ENCODE peak calls at places on chromosomes 2 and 18, in eight cellular contexts. One of them, this sample, is unnamed. For H3K4me1, the result is how much of the 10 kb centered on the place peaks cover.

GRCh38 chr2:3207091-3207491 is 170.5 kb downstream of the EIPR1 start:
- DNase-seq in upper lobe of left lung: no peak
- DNase-seq in tibial nerve: no peak
- DNase-seq in testis: no peak
- DNase-seq in naive thymus-derived CD4-positive, alpha-beta T cell: no peak
- DNase-seq in ovary: no peak
- DNase-seq in mesendoderm: no peak
- DNase-seq in adrenal gland: no peak
- DNase-seq in this sample: no peak

GRCh38 chr18:65906621-65907034 is 155.8 kb downstream of the CDH7 start:
- DNase-seq in adrenal gland: no peak
- DNase-seq in upper lobe of left lung: no peak
- DNase-seq in ovary: no peak
- DNase-seq in naive thymus-derived CD4-positive, alpha-beta T cell: no peak
- DNase-seq in testis: no peak
- DNase-seq in tibial nerve: no peak
- DNase-seq in mesendoderm: peak
- DNase-seq in this sample: no peak

GRCh38 chr18:36046898-36047297 is 20.5 kb downstream of the RPRD1A start:
- DNase-seq in mesendoderm: no peak
- DNase-seq in ovary: no peak
- DNase-seq in tibial nerve: no peak
- DNase-seq in testis: no peak
- DNase-seq in upper lobe of left lung: no peak
- DNase-seq in naive thymus-derived CD4-positive, alpha-beta T cell: no peak
- DNase-seq in adrenal gland: no peak
- DNase-seq in this sample: no peak

GRCh38 chr2:25684577-25684976 is 11.2 kb upstream of the DTNB start:
- DNase-seq in ovary: no peak
- DNase-seq in naive thymus-derived CD4-positive, alpha-beta T cell: no peak
- DNase-seq in tibial nerve: no peak
- DNase-seq in testis: no peak
- DNase-seq in mesendoderm: no peak
- DNase-seq in upper lobe of left lung: no peak
- DNase-seq in adrenal gland: no peak
- DNase-seq in this sample: no peak

GRCh38 chr2:8932702-8933101 is 70.8 kb downstream of the MBOAT2 start:
- DNase-seq in upper lobe of left lung: no peak
- DNase-seq in naive thymus-derived CD4-positive, alpha-beta T cell: no peak
- DNase-seq in mesendoderm: no peak
- DNase-seq in tibial nerve: no peak
- DNase-seq in ovary: no peak
- DNase-seq in testis: no peak
- DNase-seq in adrenal gland: no peak
- DNase-seq in this sample: no peak

GRCh38 chr2:46964835-46965560 is 49.4 kb upstream of the MCFD2 start:
- DNase-seq in naive thymus-derived CD4-positive, alpha-beta T cell: no peak
- DNase-seq in adrenal gland: no peak
- DNase-seq in mesendoderm: no peak
- DNase-seq in ovary: no peak
- DNase-seq in upper lobe of left lung: no peak
- DNase-seq in tibial nerve: no peak
- DNase-seq in testis: no peak
- DNase-seq in this sample: no peak

GRCh38 chr2:235747868-235748144 is 254.0 kb downstream of the AGAP1 start:
- DNase-seq in testis: no peak
- DNase-seq in adrenal gland: no peak
- DNase-seq in tibial nerve: no peak
- DNase-seq in naive thymus-derived CD4-positive, alpha-beta T cell: no peak
- DNase-seq in ovary: no peak
- DNase-seq in mesendoderm: no peak
- DNase-seq in upper lobe of left lung: no peak
- DNase-seq in this sample: no peak

GRCh38 chr2:56741601-56742102 is 557.9 kb downstream of the CCDC85A start:
- DNase-seq in tibial nerve: no peak
- DNase-seq in testis: no peak
- DNase-seq in mesendoderm: peak
- DNase-seq in adrenal gland: no peak
- DNase-seq in naive thymus-derived CD4-positive, alpha-beta T cell: no peak
- DNase-seq in upper lobe of left lung: no peak
- DNase-seq in ovary: no peak
- DNase-seq in this sample: no peak

GRCh38 chr2:73984922-73985317 is 210 bp downstream of the TET3 start:
- DNase-seq in ovary: peak
- DNase-seq in mesendoderm: no peak
- DNase-seq in naive thymus-derived CD4-positive, alpha-beta T cell: peak
- DNase-seq in tibial nerve: no peak
- DNase-seq in testis: no peak
- DNase-seq in adrenal gland: peak
- DNase-seq in upper lobe of left lung: no peak
- DNase-seq in this sample: peak

GRCh38 chr2:119174216-119174992 is 15.9 kb upstream of the C1QL2 start:
- DNase-seq in testis: peak
- DNase-seq in upper lobe of left lung: peak
- DNase-seq in ovary: no peak
- DNase-seq in mesendoderm: peak
- DNase-seq in adrenal gland: peak
- DNase-seq in naive thymus-derived CD4-positive, alpha-beta T cell: peak
- DNase-seq in tibial nerve: no peak
- DNase-seq in this sample: no peak

GRCh38 chr2:175600024-175600831 is 401.8 kb downstream of the LNPK start:
- DNase-seq in ovary: no peak
- DNase-seq in naive thymus-derived CD4-positive, alpha-beta T cell: no peak
- DNase-seq in upper lobe of left lung: no peak
- DNase-seq in mesendoderm: peak
- DNase-seq in testis: no peak
- DNase-seq in adrenal gland: peak
- DNase-seq in tibial nerve: no peak
- DNase-seq in this sample: no peak

GRCh38 chr2:178473931-178474330 is 4.5 kb downstream of the FKBP7 start:
- DNase-seq in upper lobe of left lung: no peak
- DNase-seq in adrenal gland: no peak
- DNase-seq in testis: no peak
- DNase-seq in ovary: no peak
- DNase-seq in tibial nerve: no peak
- DNase-seq in naive thymus-derived CD4-positive, alpha-beta T cell: no peak
- DNase-seq in mesendoderm: no peak
- DNase-seq in this sample: no peak

GRCh38 chr2:158740127-158740526 is 55.0 kb upstream of the DAPL1 start:
- DNase-seq in testis: no peak
- DNase-seq in upper lobe of left lung: no peak
- DNase-seq in ovary: no peak
- DNase-seq in tibial nerve: no peak
- DNase-seq in adrenal gland: no peak
- DNase-seq in naive thymus-derived CD4-positive, alpha-beta T cell: no peak
- DNase-seq in mesendoderm: no peak
- DNase-seq in this sample: no peak

GRCh38 chr2:206716607-206717006 is 1.6 kb downstream of the DYTN start:
- DNase-seq in testis: no peak
- DNase-seq in upper lobe of left lung: no peak
- DNase-seq in tibial nerve: no peak
- DNase-seq in naive thymus-derived CD4-positive, alpha-beta T cell: no peak
- DNase-seq in mesendoderm: no peak
- DNase-seq in ovary: no peak
- DNase-seq in adrenal gland: no peak
- DNase-seq in this sample: no peak

GRCh38 chr2:7430869-7431641 is 513.8 kb downstream of the RNF144A start:
- DNase-seq in ovary: no peak
- DNase-seq in mesendoderm: peak
- DNase-seq in upper lobe of left lung: peak
- DNase-seq in testis: peak
- DNase-seq in tibial nerve: no peak
- DNase-seq in naive thymus-derived CD4-positive, alpha-beta T cell: no peak
- DNase-seq in adrenal gland: peak
- DNase-seq in this sample: peak

GRCh38 chr2:10481055-10481665 is 33.0 kb upstream of the ODC1 start:
- DNase-seq in mesendoderm: no peak
- DNase-seq in adrenal gland: no peak
- DNase-seq in ovary: no peak
- DNase-seq in tibial nerve: no peak
- DNase-seq in naive thymus-derived CD4-positive, alpha-beta T cell: no peak
- DNase-seq in testis: no peak
- DNase-seq in upper lobe of left lung: no peak
- DNase-seq in this sample: no peak

DNA sequence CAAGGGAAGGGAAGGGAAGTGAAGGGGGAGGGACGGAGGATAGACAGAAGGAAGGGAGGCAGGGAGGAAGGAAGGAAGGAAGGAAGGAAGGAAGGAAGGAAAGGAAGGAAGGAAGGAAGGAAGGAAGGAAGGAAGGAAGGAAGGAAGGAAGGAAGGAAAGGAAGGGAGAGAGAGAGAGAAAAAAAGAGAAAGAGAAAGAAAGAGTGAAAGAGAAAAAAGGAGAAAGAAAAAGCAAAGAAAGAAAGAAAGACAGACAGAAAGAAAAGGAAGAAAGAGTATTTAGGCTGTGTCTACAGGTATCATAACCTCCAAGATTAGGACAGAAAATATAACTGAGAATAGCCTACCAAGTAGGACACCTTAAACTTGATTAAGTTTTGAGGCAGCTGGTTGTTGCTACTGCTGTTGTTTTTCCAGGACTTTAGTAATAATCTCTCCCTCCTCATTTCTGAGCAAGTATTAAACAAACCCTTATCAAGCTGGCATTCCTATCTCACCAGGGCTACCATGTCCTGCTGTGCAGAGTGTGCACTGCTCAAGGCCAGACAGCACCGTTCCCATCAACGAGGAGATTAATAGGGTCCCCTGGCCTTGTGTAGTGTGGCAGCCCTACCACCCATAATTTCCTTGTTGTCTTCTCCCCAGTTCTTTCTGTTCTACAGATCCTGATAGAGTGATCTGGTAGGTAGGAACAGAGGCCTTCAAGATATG is 90.5 kb upstream of the FHL2 start:
- DNase-seq in mesendoderm: peak
- DNase-seq in ovary: no peak
- DNase-seq in testis: peak
- DNase-seq in upper lobe of left lung: no peak
- DNase-seq in tibial nerve: no peak
- DNase-seq in adrenal gland: peak
- DNase-seq in naive thymus-derived CD4-positive, alpha-beta T cell: no peak
- DNase-seq in this sample: no peak
- H3K4me1 ChIP-seq in mesendoderm: under half
- H3K4me1 ChIP-seq in ovary: under half
- H3K4me1 ChIP-seq in testis: half or more
- H3K4me1 ChIP-seq in upper lobe of left lung: under half
- H3K4me1 ChIP-seq in tibial nerve: under half
- H3K4me1 ChIP-seq in adrenal gland: under half
- H3K4me1 ChIP-seq in naive thymus-derived CD4-positive, alpha-beta T cell: under half
- H3K4me1 ChIP-seq in this sample: under half

DNA sequence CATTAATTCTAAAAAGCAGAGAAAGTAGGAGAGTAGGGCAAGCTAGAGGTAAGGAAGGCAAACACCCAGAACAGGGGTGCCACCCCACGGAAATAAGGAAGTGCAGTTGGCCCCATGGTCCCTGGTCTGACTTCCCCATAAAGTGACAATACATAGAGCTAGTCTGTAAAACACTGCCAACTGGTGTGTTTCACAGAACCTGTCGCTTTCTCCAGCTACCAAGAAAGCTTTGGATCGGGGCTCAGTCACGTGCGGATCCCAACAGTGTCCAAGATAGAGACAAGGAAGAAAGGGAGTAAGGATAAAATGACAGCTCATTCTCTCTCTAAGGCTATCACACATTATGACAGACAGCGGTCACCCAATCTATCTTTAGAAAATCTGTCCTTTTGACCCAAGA is 36.4 kb downstream of the TBC1D8 start:
- DNase-seq in mesendoderm: no peak
- DNase-seq in tibial nerve: no peak
- DNase-seq in naive thymus-derived CD4-positive, alpha-beta T cell: no peak
- DNase-seq in upper lobe of left lung: no peak
- DNase-seq in testis: peak
- DNase-seq in ovary: no peak
- DNase-seq in adrenal gland: no peak
- DNase-seq in this sample: no peak
- H3K4me1 ChIP-seq in mesendoderm: under half
- H3K4me1 ChIP-seq in tibial nerve: half or more
- H3K4me1 ChIP-seq in naive thymus-derived CD4-positive, alpha-beta T cell: under half
- H3K4me1 ChIP-seq in upper lobe of left lung: half or more
- H3K4me1 ChIP-seq in testis: under half
- H3K4me1 ChIP-seq in ovary: under half
- H3K4me1 ChIP-seq in adrenal gland: under half
- H3K4me1 ChIP-seq in this sample: half or more

GRCh38 chr2:45886229-45886663 is 234.8 kb downstream of the PRKCE start:
- DNase-seq in testis: no peak
- DNase-seq in tibial nerve: no peak
- DNase-seq in upper lobe of left lung: no peak
- DNase-seq in naive thymus-derived CD4-positive, alpha-beta T cell: no peak
- DNase-seq in mesendoderm: no peak
- DNase-seq in ovary: no peak
- DNase-seq in adrenal gland: no peak
- DNase-seq in this sample: no peak

GRCh38 chr2:45888641-45889040 is 237.2 kb downstream of the PRKCE start:
- DNase-seq in tibial nerve: no peak
- DNase-seq in testis: no peak
- DNase-seq in mesendoderm: no peak
- DNase-seq in naive thymus-derived CD4-positive, alpha-beta T cell: no peak
- DNase-seq in ovary: no peak
- DNase-seq in adrenal gland: no peak
- DNase-seq in upper lobe of left lung: no peak
- DNase-seq in this sample: no peak

GRCh38 chr2:45889620-45890019 is 238.1 kb downstream of the PRKCE start:
- DNase-seq in tibial nerve: no peak
- DNase-seq in naive thymus-derived CD4-positive, alpha-beta T cell: no peak
- DNase-seq in upper lobe of left lung: no peak
- DNase-seq in ovary: no peak
- DNase-seq in mesendoderm: no peak
- DNase-seq in adrenal gland: no peak
- DNase-seq in testis: no peak
- DNase-seq in this sample: no peak

GRCh38 chr2:45889053-45889452 is 237.6 kb downstream of the PRKCE start:
- DNase-seq in tibial nerve: no peak
- DNase-seq in upper lobe of left lung: no peak
- DNase-seq in testis: peak
- DNase-seq in mesendoderm: peak
- DNase-seq in naive thymus-derived CD4-positive, alpha-beta T cell: peak
- DNase-seq in ovary: no peak
- DNase-seq in adrenal gland: peak
- DNase-seq in this sample: peak

DNA sequence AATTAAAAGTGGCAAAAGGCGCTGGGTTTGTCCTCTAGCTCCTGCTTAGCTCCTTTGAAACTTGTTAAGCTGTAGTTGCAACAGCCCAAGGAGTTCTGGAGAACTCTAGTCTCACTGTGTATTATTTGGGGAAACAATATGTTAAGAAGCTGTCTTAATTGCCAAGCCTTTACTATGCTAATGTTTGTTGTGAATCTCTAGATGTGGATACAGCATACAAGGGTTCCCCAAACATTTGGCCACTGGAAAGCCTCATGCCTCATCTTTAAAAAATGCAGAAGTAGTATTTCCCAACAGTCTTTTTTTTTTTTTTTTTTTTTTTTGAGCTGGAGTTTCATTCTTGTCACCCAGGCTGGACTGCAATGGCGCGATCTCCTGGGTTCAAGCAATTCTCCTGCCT is 236.7 kb downstream of the PRKCE start:
- DNase-seq in mesendoderm: no peak
- DNase-seq in testis: no peak
- DNase-seq in naive thymus-derived CD4-positive, alpha-beta T cell: no peak
- DNase-seq in upper lobe of left lung: no peak
- DNase-seq in ovary: no peak
- DNase-seq in tibial nerve: no peak
- DNase-seq in adrenal gland: no peak
- DNase-seq in this sample: no peak
- H3K4me1 ChIP-seq in mesendoderm: under half
- H3K4me1 ChIP-seq in testis: under half
- H3K4me1 ChIP-seq in naive thymus-derived CD4-positive, alpha-beta T cell: under half
- H3K4me1 ChIP-seq in upper lobe of left lung: half or more
- H3K4me1 ChIP-seq in ovary: under half
- H3K4me1 ChIP-seq in tibial nerve: half or more
- H3K4me1 ChIP-seq in adrenal gland: under half
- H3K4me1 ChIP-seq in this sample: under half

GRCh38 chr2:108586116-108586515 is 51.8 kb downstream of the LIMS1 start:
- DNase-seq in testis: no peak
- DNase-seq in ovary: no peak
- DNase-seq in adrenal gland: no peak
- DNase-seq in tibial nerve: no peak
- DNase-seq in upper lobe of left lung: no peak
- DNase-seq in mesendoderm: no peak
- DNase-seq in naive thymus-derived CD4-positive, alpha-beta T cell: no peak
- DNase-seq in this sample: no peak
- H3K4me1 ChIP-seq in testis: under half
- H3K4me1 ChIP-seq in ovary: under half
- H3K4me1 ChIP-seq in adrenal gland: under half
- H3K4me1 ChIP-seq in tibial nerve: half or more
- H3K4me1 ChIP-seq in upper lobe of left lung: under half
- H3K4me1 ChIP-seq in mesendoderm: under half
- H3K4me1 ChIP-seq in naive thymus-derived CD4-positive, alpha-beta T cell: under half
- H3K4me1 ChIP-seq in this sample: under half

This sample was measured in pancreas.